ENCODE peak calls at places on chromosome 1, in eight cellular contexts. D is foreskin fibroblast, C is BE2C, H is HFF-Myc, O is HepG2, U is tibial nerve, X is type B pancreatic cell, G is lung. A is an unnamed sample.

GRCh38 chr1:70503358-70503757 is 92.3 kb downstream of the CTH start:
- DNase-seq in D (peak), C (no peak), H (peak), O (no peak), U (no peak), X (no peak), G (no peak), A (no peak)

GRCh38 chr1:2614145-2614544 is 18.7 kb downstream of the MMEL1 start:
- DNase-seq in D (no peak), C (no peak), H (no peak), O (no peak), U (no peak), X (no peak), G (no peak), A (no peak)

GRCh38 chr1:1175221-1176062 is 1.8 kb downstream of the TTLL10 start:
- DNase-seq in D (no peak), C (peak), H (no peak), O (no peak), U (no peak), X (no peak), G (no peak), A (peak)

GRCh38 chr1:6267686-6268281 is 6.9 kb upstream of the GPR153 start:
- DNase-seq in D (no peak), C (no peak), H (no peak), O (no peak), U (no peak), X (no peak), G (no peak), A (no peak)

GRCh38 chr1:40879487-40880175 is 17.5 kb upstream of the CITED4 start:
- DNase-seq in D (no peak), C (no peak), H (no peak), O (no peak), U (no peak), X (no peak), G (no peak), A (no peak)

GRCh38 chr1:227191607-227192006 is 126.7 kb downstream of the CDC42BPA start:
- DNase-seq in D (no peak), C (no peak), H (no peak), O (no peak), U (no peak), X (no peak), G (no peak), A (no peak)

GRCh38 chr1:175919001-175919400 is 175.6 kb upstream of the TNR start:
- DNase-seq in D (no peak), C (no peak), H (no peak), O (no peak), U (no peak), X (no peak), G (no peak), A (no peak)

GRCh38 chr1:160619742-160620277 is 27.0 kb downstream of the SLAMF1 start:
- DNase-seq in D (no peak), C (no peak), H (no peak), O (no peak), U (no peak), X (no peak), G (no peak), A (no peak)

GRCh38 chr1:43858324-43858723 is 75.3 kb upstream of the ARTN start:
- DNase-seq in D (peak), C (no peak), H (peak), O (peak), U (peak), X (no peak), G (peak), A (no peak)

GRCh38 chr1:12088607-12089006 is 25.5 kb downstream of the TNFRSF8 start:
- DNase-seq in D (no peak), C (no peak), H (no peak), O (no peak), U (no peak), X (no peak), G (no peak), A (no peak)

GRCh38 chr1:63877816-63878215 is 104.0 kb downstream of the ROR1 start:
- DNase-seq in D (peak), C (no peak), H (peak), O (no peak), U (no peak), X (no peak), G (peak), A (no peak)

GRCh38 chr1:5509664-5510452 is 482.4 kb downstream of the NPHP4 start:
- DNase-seq in D (peak), C (peak), H (no peak), O (peak), U (peak), X (peak), G (peak), A (peak)

DNA sequence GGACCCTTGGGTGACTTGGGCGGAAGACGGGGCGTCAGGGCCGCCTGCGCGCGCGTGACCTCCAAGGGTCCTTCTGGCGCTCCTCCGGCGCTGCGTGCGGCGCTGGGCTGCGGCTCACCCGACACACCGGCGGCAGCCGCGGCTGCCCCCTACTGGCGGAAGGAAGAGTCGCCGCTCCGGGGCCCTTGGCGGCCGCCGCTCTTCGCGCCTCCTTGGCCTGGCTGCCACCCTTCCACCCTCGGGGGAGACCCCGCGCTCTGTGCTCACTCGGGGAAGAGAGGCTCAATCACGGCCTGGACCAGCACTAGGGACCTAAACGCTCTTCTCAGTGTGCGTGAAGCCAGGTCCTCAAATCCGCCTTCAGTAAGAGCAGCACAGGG is 89.7 kb downstream of the DMRTA2 start:
- DNase-seq in D (peak), C (no peak), H (no peak), O (no peak), U (no peak), X (no peak), G (peak), A (peak)
- TF ChIP-seq CTCF in D (peak), C (no peak), H (peak), O (peak), U (peak), X (peak), G (peak), A (peak)

DNA sequence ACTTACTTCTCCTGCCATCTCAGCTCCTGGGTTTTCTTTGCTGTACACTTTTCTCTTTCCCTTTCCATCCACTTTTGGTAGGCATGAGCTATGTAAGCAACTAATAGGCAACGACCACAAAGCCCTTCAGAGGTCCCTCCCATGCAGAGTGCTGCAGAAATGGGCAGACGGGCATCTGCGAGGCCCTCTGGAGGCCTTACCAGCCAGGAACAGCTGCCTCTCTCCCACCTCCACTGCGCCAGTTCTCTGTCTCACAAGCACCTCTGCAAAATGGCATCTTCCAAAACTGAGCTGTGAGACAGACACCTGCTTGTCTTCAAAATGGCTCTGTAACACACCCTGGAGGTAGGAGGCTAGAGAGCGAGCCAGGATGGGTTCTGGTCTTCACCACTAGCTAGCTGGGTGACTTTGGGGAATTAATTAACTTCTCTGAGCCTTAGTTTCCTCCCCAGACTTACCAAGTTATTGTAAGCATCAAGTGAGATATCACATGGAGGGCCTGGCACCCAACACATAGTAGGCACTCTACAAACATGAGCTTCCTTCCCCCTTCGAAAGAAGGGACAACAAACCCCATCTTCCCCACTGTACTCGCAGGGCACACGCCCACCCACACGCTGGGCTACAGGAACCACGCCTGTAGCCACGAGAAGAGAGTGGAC is 62.0 kb downstream of the BCAR3 start:
- DNase-seq in D (no peak), C (no peak), H (no peak), O (no peak), U (no peak), X (no peak), G (no peak), A (no peak)
- TF ChIP-seq CTCF in D (no peak), C (peak), H (no peak), O (peak), U (no peak), X (no peak), G (no peak), A (no peak)

GRCh38 chr1:198829948-198830347 is 191.1 kb downstream of the PTPRC start:
- DNase-seq in D (peak), C (no peak), H (no peak), O (no peak), U (no peak), X (no peak), G (no peak), A (no peak)
- TF ChIP-seq CTCF in D (peak), C (peak), H (peak), O (no peak), U (no peak), X (peak), G (no peak), A (no peak)

DNA sequence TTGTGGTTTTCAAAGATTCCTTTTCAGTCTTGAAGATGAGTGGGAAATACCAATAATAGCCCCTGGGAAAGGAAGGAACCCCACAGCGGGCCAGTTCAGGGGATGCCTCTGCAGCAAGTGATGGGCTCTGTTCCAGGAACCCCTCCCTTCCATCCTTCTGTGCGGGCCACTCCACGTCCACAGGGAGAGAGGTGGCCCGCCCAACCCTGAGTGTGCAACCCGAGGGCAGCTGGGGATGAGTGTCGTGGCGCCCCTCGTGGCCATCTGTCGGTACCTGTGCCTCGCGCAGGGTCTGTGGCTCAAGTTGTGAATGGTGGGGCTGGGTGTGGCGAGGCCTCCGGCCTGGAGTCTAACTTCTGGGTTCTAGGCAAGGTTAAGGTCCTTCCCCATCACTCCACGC is 65.6 kb downstream of the TLR5 start:
- DNase-seq in D (no peak), C (no peak), H (no peak), O (no peak), U (no peak), X (no peak), G (no peak), A (peak)
- TF ChIP-seq CTCF in D (no peak), C (no peak), H (no peak), O (peak), U (no peak), X (no peak), G (no peak), A (no peak)